ENCODE peak calls at places on chromosomes 3 and 15, in five cellular contexts. E is mesothelial cell of epicardium; Q is stimulated activated CD4-positive, alpha-beta T cell treated with anti-CD3 and anti-CD28 coated beads, Interleukin-15, amount 100 ng/mL, for 24 hours; X is glutamatergic neuron; B is activated T-helper 1 cell treated with Interleukin-2 at 50 U/mL for 16 hours. R is an unnamed sample.
A peak's percentile ranks its signal among the peaks of the same experiment; 100 is the strongest.

GRCh38 chr3:50675179-50676030 is 678 bp downstream of the DOCK3 start:
- DNase-seq in E (peak; percentile 67), Q (peak; percentile 78), X (peak; percentile 88), B (peak; percentile 27), R (peak; percentile 25)

GRCh38 chr3:23859012-23859743 is 53.4 kb downstream of the UBE2E1 start:
- DNase-seq in E (no peak), Q (no peak), X (no peak), B (no peak), R (no peak)

GRCh38 chr15:94196536-94196935 is 34.8 kb upstream of the MCTP2 start:
- DNase-seq in E (no peak), Q (no peak), X (no peak), B (no peak), R (no peak)

GRCh38 chr3:159765025-159765859 is 223.4 kb upstream of the IL12A start:
- DNase-seq in E (peak; percentile 36), Q (peak; percentile 14), X (peak; percentile 65), B (no peak), R (no peak)

GRCh38 chr3:138043266-138044029 is 33.5 kb downstream of the CLDN18 start:
- DNase-seq in E (no peak), Q (no peak), X (no peak), B (no peak), R (no peak)

GRCh38 chr3:27643355-27643754 is 78.8 kb downstream of the EOMES start:
- DNase-seq in E (no peak), Q (no peak), X (no peak), B (no peak), R (no peak)

GRCh38 chr15:93614446-93615104 is 525.6 kb upstream of the RGMA start:
- DNase-seq in E (no peak), Q (no peak), X (no peak), B (no peak), R (no peak)

GRCh38 chr3:128503164-128503651 is 10.2 kb upstream of the GATA2 start:
- DNase-seq in E (no peak), Q (no peak), X (peak; percentile 13), B (no peak), R (no peak)

GRCh38 chr3:95926904-95927501 is 887.4 kb upstream of the EPHA6 start:
- DNase-seq in E (no peak), Q (no peak), X (no peak), B (no peak), R (no peak)

GRCh38 chr15:75161788-75162414 is 39.8 kb upstream of the C15orf39 start:
- DNase-seq in E (no peak), Q (no peak), X (no peak), B (no peak), R (no peak)

GRCh38 chr15:50181983-50182232 is at the start of gene SLC27A2:
- DNase-seq in E (no peak), Q (no peak), X (no peak), B (no peak), R (no peak)

GRCh38 chr3:27472166-27472565 is 12.0 kb downstream of the SLC4A7 start:
- DNase-seq in E (no peak), Q (no peak), X (no peak), B (no peak), R (no peak)

GRCh38 chr15:88804257-88804656 is 1.0 kb downstream of the ACAN start:
- DNase-seq in E (no peak), Q (no peak), X (no peak), B (no peak), R (no peak)

GRCh38 chr3:65807225-65807624 is 231.5 kb downstream of the MAGI1 start:
- DNase-seq in E (no peak), Q (no peak), X (no peak), B (no peak), R (no peak)

GRCh38 chr15:74642724-74643367 is 27.2 kb downstream of the CLK3 start:
- DNase-seq in E (no peak), Q (no peak), X (no peak), B (no peak), R (no peak)

GRCh38 chr15:78991476-78991875 is 46.6 kb upstream of the CTSH start:
- DNase-seq in E (no peak), Q (no peak), X (no peak), B (no peak), R (no peak)

GRCh38 chr15:78930577-78931388 is 14.1 kb downstream of the CTSH start:
- DNase-seq in E (no peak), Q (no peak), X (no peak), B (no peak), R (no peak)

GRCh38 chr3:174533286-174533685 is 325.8 kb upstream of the NAALADL2 start:
- DNase-seq in E (no peak), Q (no peak), X (no peak), B (no peak), R (no peak)

GRCh38 chr3:31821118-31821517 is 159.9 kb downstream of the OSBPL10 start:
- DNase-seq in E (no peak), Q (no peak), X (no peak), B (no peak), R (no peak)

GRCh38 chr3:62604746-62605351 is 231.5 kb upstream of the FEZF2 start:
- DNase-seq in E (no peak), Q (no peak), X (no peak), B (no peak), R (no peak)

GRCh38 chr3:193605876-193606275 is 12.9 kb downstream of the OPA1 start:
- DNase-seq in E (no peak), Q (peak; percentile 61), X (peak; percentile 28), B (no peak), R (no peak)

GRCh38 chr15:92116320-92116719 is 262.8 kb downstream of the SLCO3A1 start:
- DNase-seq in E (no peak), Q (no peak), X (no peak), B (no peak), R (no peak)

GRCh38 chr15:63264685-63265302 is 12.6 kb upstream of the APH1B start:
- DNase-seq in E (no peak), Q (no peak), X (no peak), B (no peak), R (no peak)

GRCh38 chr3:73759290-73759689 is 134.5 kb upstream of the PDZRN3 start:
- DNase-seq in E (no peak), Q (no peak), X (no peak), B (no peak), R (no peak)

GRCh38 chr3:65265511-65265910 is 577.7 kb upstream of the ADAMTS9 start:
- DNase-seq in E (no peak), Q (no peak), X (no peak), B (no peak), R (no peak)

GRCh38 chr3:48919215-48920138 is 835 bp downstream of the ARIH2 start:
- DNase-seq in E (no peak), Q (peak; percentile 74), X (peak; percentile 59), B (peak; percentile 25), R (peak; percentile 63)

R was measured in activated gamma-delta T cell.